ENCODE peak calls at places on chromosomes 16 and 17, in four cellular contexts. B is RWPE2, T is tibial nerve, Q is sigmoid colon. W is an unnamed sample.

GRCh38 chr17:28657756-28658155 is 4.0 kb downstream of the SDF2 start:
- DNase-seq in T (no peak), Q (no peak), B (no peak), W (no peak)

GRCh38 chr16:73012341-73012740 is 35.6 kb downstream of the ZFHX3 start:
- DNase-seq in T (no peak), Q (peak; percentile 32), B (peak; percentile 15), W (no peak)

GRCh38 chr17:42097691-42098661 is at the start of gene ZNF385C:
- DNase-seq in Q (no peak), T (no peak), B (no peak), W (no peak)

GRCh38 chr16:89001117-89002027 is 24.4 kb upstream of the CBFA2T3 start:
- DNase-seq in T (no peak), Q (no peak), B (no peak), W (no peak)

GRCh38 chr17:74296548-74296936 is 22.5 kb downstream of the DNAI2 start:
- DNase-seq in T (peak; percentile 78), B (no peak), Q (peak; percentile 74), W (peak; percentile 16)

GRCh38 chr17:80738020-80738380 is 193.4 kb downstream of the RPTOR start:
- DNase-seq in T (no peak), B (no peak), Q (no peak), W (no peak)

GRCh38 chr17:12622726-12623125 is 43.0 kb upstream of the MYOCD start:
- DNase-seq in Q (no peak), B (no peak), T (no peak), W (no peak)

GRCh38 chr16:57427824-57428223 is 19.4 kb downstream of the CIAPIN1 start:
- DNase-seq in B (no peak), T (no peak), Q (no peak), W (no peak)

GRCh38 chr16:75293173-75293572 is 41.7 kb upstream of the BCAR1 start:
- DNase-seq in Q (no peak), T (no peak), B (no peak), W (no peak)

GRCh38 chr16:78300469-78300868 is 201.0 kb downstream of the WWOX start:
- DNase-seq in B (no peak), Q (no peak), T (no peak), W (no peak)

DNA sequence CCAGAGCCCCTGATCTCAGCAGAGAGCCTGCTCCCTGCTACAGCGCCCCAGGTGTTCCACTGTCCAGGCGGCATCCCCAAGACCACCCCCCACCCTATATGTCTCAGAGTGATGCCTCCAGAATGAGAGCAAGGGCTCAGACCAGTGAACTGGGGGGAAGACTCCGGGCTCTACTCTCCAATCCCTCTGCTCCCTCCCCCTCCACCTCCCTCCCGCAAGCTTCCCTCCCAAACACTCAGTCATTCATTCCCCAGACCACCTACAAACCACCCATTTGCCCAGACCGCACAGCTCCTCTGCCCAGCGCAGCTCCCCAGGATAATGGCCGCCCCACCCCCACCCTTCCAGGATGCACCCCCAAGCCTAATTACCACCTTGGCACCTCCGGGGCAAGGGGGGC is 59.4 kb upstream of the TAC4 start:
- DNase-seq in T (no peak), Q (no peak), B (no peak), W (no peak)
- H3K4me3 ChIP-seq in T (no peak overlapping the region), Q (no peak overlapping the region), B (no peak overlapping the region), W (no peak overlapping the region)

DNA sequence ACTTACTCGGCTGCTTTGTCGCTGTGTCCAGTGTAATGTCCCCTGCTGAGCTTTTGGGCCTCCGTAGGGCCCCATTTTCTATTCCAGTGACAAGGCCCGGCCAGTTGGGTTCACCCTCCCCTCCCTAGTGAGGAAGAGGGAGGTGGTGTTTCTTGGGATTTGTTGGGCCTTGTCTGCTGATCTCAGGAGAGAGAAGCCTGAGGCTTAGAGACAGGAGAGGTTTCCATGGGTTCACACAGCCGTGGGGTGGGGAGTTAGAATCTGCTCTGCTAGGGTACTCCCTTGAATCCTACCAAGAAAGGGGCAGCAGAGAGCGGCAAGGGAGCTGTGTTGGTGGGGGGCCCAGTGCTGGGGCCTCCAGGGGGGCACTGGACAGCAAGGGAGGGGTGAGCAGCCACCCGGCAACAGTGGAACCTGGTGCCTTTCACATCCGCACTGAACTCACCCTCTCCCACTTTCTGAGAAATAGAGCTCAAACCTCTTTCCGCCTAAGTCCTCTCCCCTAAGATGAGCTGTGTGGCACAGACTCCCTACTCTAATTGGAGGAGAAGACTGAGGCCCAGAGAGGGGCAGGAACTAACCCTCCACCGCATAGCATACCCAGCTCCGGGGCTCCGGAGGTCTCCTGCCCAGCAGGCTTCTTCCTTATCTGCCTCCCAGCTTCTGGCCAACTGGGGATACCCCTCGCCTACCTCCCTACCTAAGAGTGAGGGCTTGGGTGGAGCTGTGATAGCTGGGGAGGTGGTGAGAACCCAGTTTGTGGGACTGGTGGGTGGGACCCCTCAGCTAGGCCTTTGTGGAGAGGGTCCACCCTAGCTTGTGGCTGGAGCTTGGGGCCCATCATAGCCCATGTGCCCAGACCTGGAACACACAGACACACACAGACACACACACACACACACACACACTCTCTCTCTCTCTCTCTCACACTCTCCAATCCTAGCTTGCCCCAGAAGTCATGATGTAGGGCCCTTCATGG is 6.8 kb downstream of the TBKBP1 start:
- DNase-seq in B (peak; percentile 47), T (no peak), Q (no peak), W (no peak)
- H3K27ac ChIP-seq in B (no peak overlapping the region), T (no peak overlapping the region), Q (no peak overlapping the region), W (no peak overlapping the region)

DNA sequence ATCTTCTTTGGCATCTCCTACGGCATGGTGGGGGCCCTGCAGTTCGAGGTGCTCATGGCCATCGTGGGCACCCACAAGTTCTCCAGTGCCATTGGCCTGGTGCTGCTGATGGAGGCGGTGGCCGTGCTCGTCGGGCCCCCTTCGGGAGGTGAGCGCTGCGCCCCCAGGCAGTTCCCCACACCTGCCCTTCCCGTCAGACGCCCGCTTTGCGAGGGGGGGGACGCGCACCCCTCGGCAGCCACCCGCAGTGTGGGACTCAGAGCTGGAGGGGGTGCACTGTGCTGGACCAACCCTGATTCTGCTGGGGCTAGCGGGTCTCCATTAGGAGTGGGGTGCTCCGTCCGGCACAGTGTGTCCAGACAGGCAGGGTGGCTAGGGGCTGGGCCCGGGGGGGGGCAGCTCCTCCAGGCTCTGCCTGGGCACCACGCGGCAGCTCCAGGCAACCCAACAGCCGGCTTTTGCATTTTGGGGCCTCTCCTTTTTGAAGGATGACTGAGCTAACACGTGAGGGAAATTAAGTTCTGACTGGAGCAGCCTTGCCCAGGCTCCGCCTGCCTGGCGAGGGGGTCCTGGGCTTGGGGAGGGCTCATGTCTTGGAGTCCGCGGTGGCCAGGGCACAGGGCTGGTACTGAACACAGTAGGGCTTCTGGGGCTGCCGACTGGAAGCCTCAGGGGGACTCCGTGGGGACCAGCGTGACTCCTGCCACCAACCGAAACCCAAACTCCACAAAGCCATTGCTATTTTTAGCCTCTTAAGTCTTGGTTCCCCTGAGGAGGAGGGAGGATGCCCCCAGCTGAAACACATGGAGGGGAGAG is 9.1 kb downstream of the SLC16A3 start:
- DNase-seq in Q (peak; percentile 67), T (no peak), B (no peak), W (peak; percentile 48)
- H3K4me3 ChIP-seq in Q (no peak overlapping the region), T (no peak overlapping the region), B (no peak overlapping the region), W (peak overlapping the region; percentile 45)

GRCh38 chr17:8345052-8345690 is 5.5 kb downstream of the ODF4 start:
- DNase-seq in Q (no peak), B (no peak), T (no peak), W (no peak)
- H3K27ac ChIP-seq in Q (no peak overlapping the region), B (no peak overlapping the region), T (no peak overlapping the region), W (no peak overlapping the region)

GRCh38 chr17:69909389-69909788 is 165.6 kb upstream of the KCNJ16 start:
- DNase-seq in T (no peak), Q (no peak), B (no peak), W (no peak)

GRCh38 chr17:69908599-69909368 is 166.2 kb upstream of the KCNJ16 start:
- DNase-seq in Q (no peak), B (no peak), T (no peak), W (no peak)

GRCh38 chr17:69913241-69914015 is 161.6 kb upstream of the KCNJ16 start:
- DNase-seq in B (no peak), T (no peak), Q (no peak), W (no peak)

GRCh38 chr17:69916761-69917160 is 158.3 kb upstream of the KCNJ16 start:
- DNase-seq in B (no peak), Q (no peak), T (no peak), W (no peak)

GRCh38 chr17:69912819-69913218 is 162.2 kb upstream of the KCNJ16 start:
- DNase-seq in B (no peak), T (no peak), Q (no peak), W (no peak)
- H3K4me3 ChIP-seq in B (no peak overlapping the region), T (no peak overlapping the region), Q (no peak overlapping the region), W (no peak overlapping the region)

GRCh38 chr17:61567045-61567802 is 23.8 kb downstream of the NACA2 start:
- DNase-seq in Q (no peak), T (no peak), B (no peak), W (no peak)

GRCh38 chr17:61565213-61565612 is 25.8 kb downstream of the NACA2 start:
- DNase-seq in T (no peak), Q (no peak), B (no peak), W (no peak)

GRCh38 chr17:61560071-61560470 is 30.9 kb downstream of the NACA2 start:
- DNase-seq in Q (no peak), T (no peak), B (no peak), W (no peak)

GRCh38 chr17:61561354-61561753 is 29.7 kb downstream of the NACA2 start:
- DNase-seq in Q (no peak), T (no peak), B (no peak), W (no peak)

DNA sequence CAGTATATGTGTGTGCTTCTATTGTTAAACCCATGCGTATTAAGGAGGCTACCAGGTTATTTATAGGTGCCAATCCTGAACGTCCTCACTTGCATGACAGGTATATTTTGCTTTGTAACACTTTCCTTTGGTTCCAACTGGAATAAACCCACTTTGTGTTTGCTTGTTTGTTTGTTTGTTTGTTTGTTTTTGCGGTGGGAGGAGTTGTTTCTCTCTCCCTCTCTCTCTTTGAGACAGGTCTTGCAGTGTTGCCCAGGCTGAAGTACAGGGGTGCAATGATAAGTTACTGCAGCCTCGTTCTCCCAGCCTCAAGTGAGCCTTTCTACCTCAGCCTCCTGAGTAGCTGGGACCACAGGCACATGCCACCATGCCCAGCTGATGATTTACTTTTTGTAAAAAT is 28.7 kb downstream of the NACA2 start:
- DNase-seq in Q (no peak), T (no peak), B (no peak), W (no peak)
- H3K27ac ChIP-seq in Q (no peak overlapping the region), T (no peak overlapping the region), B (no peak overlapping the region), W (no peak overlapping the region)

GRCh38 chr17:40417258-40417608 is 463 bp downstream of the TOP2A start:
- DNase-seq in Q (no peak), T (no peak), B (no peak), W (no peak)

GRCh38 chr17:40412880-40413279 is 4.8 kb downstream of the TOP2A start:
- DNase-seq in Q (no peak), B (no peak), T (no peak), W (no peak)

GRCh38 chr17:40417609-40418427 is at the start of gene TOP2A:
- DNase-seq in Q (peak; percentile 99), T (peak; percentile 100), B (peak; percentile 96), W (peak; percentile 99)

GRCh38 chr17:40416671-40417070 is 1.0 kb downstream of the TOP2A start:
- DNase-seq in B (no peak), Q (no peak), T (no peak), W (no peak)

DNA sequence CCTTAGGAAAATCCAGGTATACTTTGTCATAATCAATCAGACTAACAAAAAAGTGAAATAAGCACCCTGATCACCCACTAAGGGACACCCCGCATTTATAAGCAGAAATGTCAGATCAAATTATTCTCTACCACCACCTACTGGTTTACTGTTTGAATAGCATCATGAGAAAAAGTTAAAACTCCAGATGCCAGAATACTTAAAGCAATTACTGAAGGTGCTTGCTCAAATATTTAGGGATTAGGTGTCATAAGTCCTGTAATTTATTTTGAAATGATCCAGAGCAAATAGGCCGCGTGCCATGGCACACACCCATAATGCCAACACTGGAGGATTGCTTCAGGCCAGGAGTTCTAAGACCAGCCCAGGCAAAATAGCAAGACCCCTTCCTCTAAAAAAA is 2.3 kb downstream of the TOP2A start:
- DNase-seq in Q (no peak), B (no peak), T (no peak), W (no peak)
- H3K4me3 ChIP-seq in Q (no peak overlapping the region), B (no peak overlapping the region), T (no peak overlapping the region), W (no peak overlapping the region)